ENCODE peak calls at places on chromosomes 5 and 9, in seven cellular contexts. G is GM13976, X is lung microvascular endothelial cell, N is SW 1271, V is fibroblast of villous mesenchyme, F is putamen, M is NCI-H1417. B is an unnamed sample.

GRCh38 chr9:36625006-36625600 is 52.4 kb downstream of the MELK start:
- DNase-seq in X (peak), G (no peak), V (peak), M (no peak), F (peak), N (peak), B (peak)

GRCh38 chr9:107539427-107540154 is 50.0 kb upstream of the KLF4 start:
- DNase-seq in X (no peak), N (no peak), F (no peak), V (peak), M (no peak), G (no peak), B (no peak)

GRCh38 chr5:112436139-112436538 is 17.1 kb upstream of the EPB41L4A start:
- DNase-seq in M (no peak), F (no peak), N (no peak), V (no peak), X (peak), G (no peak), B (no peak)

GRCh38 chr9:113393281-113393680 is 7.8 kb downstream of the ALAD start:
- DNase-seq in F (peak), M (no peak), X (no peak), G (no peak), N (no peak), V (no peak), B (peak)

GRCh38 chr5:124583469-124584350 is 162.7 kb downstream of the ZNF608 start:
- DNase-seq in F (no peak), G (peak), N (no peak), V (peak), X (peak), M (no peak), B (no peak)

GRCh38 chr9:126528967-126529366 is 84.8 kb upstream of the LMX1B start:
- DNase-seq in X (no peak), F (no peak), V (no peak), M (no peak), G (no peak), N (no peak), B (no peak)

GRCh38 chr9:83630938-83631457 is 8.1 kb downstream of the IDNK start:
- DNase-seq in M (peak), F (no peak), V (peak), N (no peak), G (no peak), X (no peak), B (no peak)

GRCh38 chr5:100574716-100575115 is 39.5 kb downstream of the FAM174A start:
- DNase-seq in V (no peak), G (no peak), F (no peak), X (peak), N (no peak), M (no peak), B (no peak)

GRCh38 chr5:58925627-58926545 is 343.0 kb downstream of the RAB3C start:
- DNase-seq in V (no peak), M (peak), F (peak), X (no peak), G (no peak), N (no peak), B (peak)

GRCh38 chr5:151740336-151740942 is 18.0 kb downstream of the ATOX1 start:
- DNase-seq in X (peak), G (peak), N (peak), F (peak), V (peak), M (no peak), B (peak)

GRCh38 chr5:1486271-1486670 is 37.5 kb downstream of the LPCAT1 start:
- DNase-seq in G (no peak), M (no peak), V (no peak), F (no peak), N (no peak), X (no peak), B (no peak)

GRCh38 chr5:39491210-39491609 is 66.4 kb upstream of the DAB2 start:
- DNase-seq in G (no peak), N (no peak), F (no peak), X (no peak), M (no peak), V (no peak), B (no peak)

GRCh38 chr5:126099077-126099476 is 324.1 kb upstream of the GRAMD2B start:
- DNase-seq in X (no peak), N (no peak), M (no peak), G (no peak), V (no peak), F (no peak), B (no peak)

GRCh38 chr5:71757590-71758543 is 38.8 kb downstream of the CARTPT start:
- DNase-seq in V (peak), G (peak), X (peak), F (peak), N (peak), M (peak), B (peak)

GRCh38 chr5:138573949-138574670 is 1.1 kb downstream of the HSPA9 start:
- DNase-seq in X (peak), N (no peak), M (no peak), F (no peak), G (no peak), V (peak), B (no peak)

GRCh38 chr5:3359642-3360041 is 236.0 kb upstream of the IRX1 start:
- DNase-seq in M (no peak), F (no peak), G (no peak), X (no peak), V (no peak), N (no peak), B (no peak)

GRCh38 chr9:35683323-35683722 is 6.4 kb downstream of the TPM2 start:
- DNase-seq in X (no peak), F (no peak), G (no peak), N (no peak), M (no peak), V (no peak), B (no peak)

GRCh38 chr5:79985288-79985687 is 5.8 kb downstream of the MTX3 start:
- DNase-seq in X (no peak), F (no peak), M (no peak), N (no peak), G (no peak), V (no peak), B (no peak)

GRCh38 chr9:133571491-133571890 is 37.0 kb downstream of the ADAMTSL2 start:
- DNase-seq in X (no peak), F (no peak), N (no peak), V (no peak), M (no peak), G (no peak), B (no peak)

GRCh38 chr5:40689442-40689841 is 9.7 kb downstream of the PTGER4 start:
- DNase-seq in M (no peak), V (peak), N (peak), F (no peak), G (peak), X (peak), B (no peak)

GRCh38 chr5:8943301-8943700 is 602.6 kb downstream of the SEMA5A start:
- DNase-seq in M (no peak), F (no peak), N (no peak), X (peak), V (peak), G (no peak), B (no peak)

GRCh38 chr9:130895481-130896232 is 955 bp downstream of the QRFP start:
- DNase-seq in V (no peak), N (no peak), G (no peak), X (no peak), F (no peak), M (no peak), B (no peak)

GRCh38 chr5:67215592-67216471 is 19.2 kb upstream of the CD180 start:
- DNase-seq in G (peak), M (no peak), X (peak), F (peak), N (no peak), V (peak), B (peak)

GRCh38 chr5:135215617-135215995 is 181.6 kb upstream of the PITX1 start:
- DNase-seq in V (no peak), X (no peak), M (no peak), G (no peak), N (no peak), F (no peak), B (no peak)

GRCh38 chr5:80245986-80246781 is 9.7 kb downstream of the SERINC5 start:
- DNase-seq in N (no peak), G (no peak), M (no peak), X (no peak), V (peak), F (no peak), B (no peak)

GRCh38 chr5:146249801-146250200 is 46.4 kb downstream of the RBM27 start:
- DNase-seq in G (no peak), M (no peak), F (no peak), N (no peak), X (no peak), V (no peak), B (no peak)

GRCh38 chr5:2833513-2833912 is 82.0 kb upstream of the IRX2 start:
- DNase-seq in F (no peak), G (no peak), V (no peak), M (no peak), X (no peak), N (no peak), B (no peak)

GRCh38 chr5:32713396-32714381 is 2.6 kb downstream of the NPR3 start:
- DNase-seq in X (no peak), G (peak), V (no peak), M (no peak), F (no peak), N (no peak), B (no peak)

GRCh38 chr5:15261279-15261668 is 238.7 kb upstream of the FBXL7 start:
- DNase-seq in M (no peak), V (no peak), F (no peak), X (no peak), N (no peak), G (no peak), B (peak)

GRCh38 chr5:32428426-32428825 is 16.1 kb downstream of the ZFR start:
- DNase-seq in X (no peak), F (no peak), V (peak), N (no peak), M (no peak), G (no peak), B (no peak)

GRCh38 chr5:16076657-16077056 is 102.9 kb downstream of the MARCHF11 start:
- DNase-seq in X (no peak), G (no peak), V (no peak), F (no peak), M (no peak), N (no peak), B (no peak)

GRCh38 chr5:94544031-94544650 is 74.3 kb downstream of the KIAA0825 start:
- DNase-seq in M (no peak), X (peak), G (no peak), F (no peak), N (no peak), V (peak), B (peak)

B was measured in midbrain.